ENCODE peak calls at places on chromosome 7, in six cellular contexts. X is fibroblast of the aortic adventitia; O is PC-9; N is choroid plexus epithelial cell; W is naive thymus-derived CD4-positive, alpha-beta T cell; B is GM23248. D is an unnamed sample.

GRCh38 chr7:18866359-18867036 is 250.9 kb downstream of the TWIST1 start:
- DNase-seq in X (peak), O (peak), N (peak), W (no peak), B (peak), D (no peak)

GRCh38 chr7:19294629-19295028 is 149.4 kb upstream of the FERD3L start:
- DNase-seq in X (peak), O (no peak), N (no peak), W (no peak), B (peak), D (no peak)

GRCh38 chr7:12485845-12486244 is 82.2 kb upstream of the VWDE start:
- DNase-seq in X (no peak), O (no peak), N (no peak), W (no peak), B (no peak), D (no peak)

GRCh38 chr7:128352138-128352537 is 8.4 kb upstream of the RBM28 start:
- DNase-seq in X (no peak), O (no peak), N (peak), W (peak), B (peak), D (no peak)

GRCh38 chr7:114214454-114214853 is 200.2 kb upstream of the FOXP2 start:
- DNase-seq in X (no peak), O (no peak), N (no peak), W (no peak), B (no peak), D (no peak)

GRCh38 chr7:2923886-2924574 is 79.9 kb upstream of the GNA12 start:
- DNase-seq in X (no peak), O (no peak), N (no peak), W (no peak), B (no peak), D (no peak)

GRCh38 chr7:4631664-4632171 is 50.4 kb upstream of the FOXK1 start:
- DNase-seq in X (peak), O (peak), N (peak), W (peak), B (peak), D (no peak)

GRCh38 chr7:131157530-131158243 is 170.0 kb upstream of the MKLN1 start:
- DNase-seq in X (peak), O (no peak), N (peak), W (no peak), B (peak), D (no peak)

GRCh38 chr7:132528695-132529094 is 47.6 kb downstream of the PLXNA4 start:
- DNase-seq in X (no peak), O (no peak), N (no peak), W (no peak), B (no peak), D (no peak)

GRCh38 chr7:148299335-148299734 is 291.2 kb upstream of the C7orf33 start:
- DNase-seq in X (no peak), O (no peak), N (no peak), W (no peak), B (no peak), D (no peak)

GRCh38 chr7:148299877-148300276 is 290.7 kb upstream of the C7orf33 start:
- DNase-seq in X (no peak), O (no peak), N (no peak), W (no peak), B (no peak), D (no peak)

GRCh38 chr7:148304456-148304855 is 286.1 kb upstream of the C7orf33 start:
- DNase-seq in X (no peak), O (no peak), N (no peak), W (no peak), B (no peak), D (no peak)

GRCh38 chr7:148306759-148307158 is 283.8 kb upstream of the C7orf33 start:
- DNase-seq in X (no peak), O (no peak), N (no peak), W (no peak), B (no peak), D (no peak)

GRCh38 chr7:148303295-148304013 is 287.1 kb upstream of the C7orf33 start:
- DNase-seq in X (peak), O (no peak), N (peak), W (no peak), B (peak), D (no peak)
- H3K4me3 ChIP-seq in X (no peak), O (no peak), N (no peak), W (no peak), B (no peak), D (no peak)

DNA sequence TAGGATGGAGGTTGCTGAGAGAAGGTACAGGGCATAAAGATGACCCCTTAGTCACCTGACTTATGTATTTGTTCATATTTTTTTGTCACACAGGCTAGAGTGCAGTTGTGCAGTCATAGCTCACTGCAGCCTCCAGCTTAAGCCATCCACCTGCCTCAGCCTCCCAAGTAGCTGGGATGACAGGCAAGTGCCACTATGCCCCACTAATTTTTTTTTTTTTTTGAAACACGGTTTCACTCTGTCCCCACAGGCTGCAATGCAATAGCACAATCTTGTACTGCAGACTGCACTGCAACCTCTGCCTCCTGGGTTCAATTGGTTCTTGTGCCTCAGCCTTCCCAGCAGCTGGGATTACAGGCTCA is 1.8 kb downstream of the MBLAC1 start:
- DNase-seq in X (no peak), O (no peak), N (no peak), W (no peak), B (no peak), D (no peak)
- H3K4me3 ChIP-seq in X (no peak), O (no peak), N (no peak), W (peak), B (peak), D (no peak)

GRCh38 chr7:25388681-25389080 is 160.4 kb upstream of the NPVF start:
- DNase-seq in X (no peak), O (no peak), N (no peak), W (no peak), B (no peak), D (no peak)

GRCh38 chr7:25389489-25390106 is 161.3 kb upstream of the NPVF start:
- DNase-seq in X (peak), O (peak), N (peak), W (peak), B (peak), D (no peak)

GRCh38 chr7:25395976-25396375 is 167.7 kb upstream of the NPVF start:
- DNase-seq in X (no peak), O (no peak), N (no peak), W (no peak), B (no peak), D (no peak)

GRCh38 chr7:25392571-25393338 is 164.5 kb upstream of the NPVF start:
- DNase-seq in X (no peak), O (no peak), N (no peak), W (no peak), B (no peak), D (no peak)

DNA sequence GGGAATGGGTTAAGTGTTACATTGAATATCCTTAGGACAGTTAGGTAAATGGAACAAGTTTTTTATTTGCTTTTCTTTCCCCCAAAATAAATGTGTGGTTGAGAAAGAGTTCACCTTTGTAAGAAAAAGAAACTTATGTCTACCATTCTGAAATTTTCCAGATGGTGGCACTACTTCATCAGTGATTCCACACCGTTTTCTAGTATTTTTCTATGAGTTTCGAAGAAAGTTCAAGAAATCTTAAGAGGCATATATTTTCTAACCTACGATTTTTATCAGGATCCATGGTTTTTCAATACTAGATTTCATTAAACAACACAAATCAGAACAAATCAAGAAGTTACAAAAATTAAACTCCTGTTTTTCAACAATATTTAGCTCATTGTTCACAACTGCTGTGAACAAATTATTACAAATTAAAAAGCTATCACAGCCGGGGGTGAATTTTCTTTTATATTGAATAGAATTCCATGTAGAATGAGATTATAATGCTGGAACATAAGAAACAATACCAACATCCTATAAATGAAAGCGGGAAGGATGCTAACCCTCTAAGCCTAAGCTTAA is 163.1 kb upstream of the NPVF start:
- DNase-seq in X (peak), O (no peak), N (peak), W (peak), B (peak), D (no peak)
- H3K4me3 ChIP-seq in X (no peak), O (no peak), N (no peak), W (no peak), B (no peak), D (no peak)

GRCh38 chr7:138246391-138246790 is 170.1 kb downstream of the AKR1D1 start:
- DNase-seq in X (no peak), O (no peak), N (no peak), W (no peak), B (no peak), D (no peak)
- H3K4me3 ChIP-seq in X (no peak), O (no peak), N (no peak), W (no peak), B (no peak), D (no peak)

DNA sequence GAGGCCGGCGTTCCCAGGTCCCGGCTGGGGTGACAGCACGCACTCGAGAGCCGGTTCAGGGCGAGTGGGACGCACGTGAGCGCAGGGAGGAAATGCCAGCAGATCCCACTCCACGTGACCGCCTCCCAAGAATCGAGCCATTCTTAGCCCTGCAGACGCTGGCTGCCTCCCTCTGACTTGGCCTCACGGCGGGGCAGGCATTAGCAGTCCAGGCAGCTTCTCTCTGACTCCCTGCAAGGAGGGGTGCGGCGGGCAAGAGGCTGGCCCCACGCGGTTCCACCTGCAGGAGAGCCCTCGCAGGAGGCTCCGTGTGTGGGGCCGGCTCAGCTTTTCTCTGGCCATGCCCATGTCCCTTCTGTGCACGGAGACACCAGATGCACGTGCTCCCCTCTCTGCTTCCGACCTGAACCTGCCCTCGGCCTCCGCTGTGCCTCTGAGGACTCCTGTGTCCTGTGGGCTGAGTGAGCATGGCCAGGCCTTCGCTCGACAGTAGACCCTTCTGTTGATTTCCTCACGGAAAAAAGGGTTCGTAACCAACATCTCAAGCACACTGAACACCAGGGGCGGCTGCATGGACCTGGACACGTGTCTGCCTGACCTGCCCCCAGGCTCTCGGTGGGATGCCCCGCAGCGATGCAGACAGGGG is 10.2 kb downstream of the GPR146 start:
- DNase-seq in X (no peak), O (no peak), N (peak), W (no peak), B (no peak), D (no peak)
- H3K4me3 ChIP-seq in X (no peak), O (no peak), N (no peak), W (peak), B (no peak), D (no peak)

DNA sequence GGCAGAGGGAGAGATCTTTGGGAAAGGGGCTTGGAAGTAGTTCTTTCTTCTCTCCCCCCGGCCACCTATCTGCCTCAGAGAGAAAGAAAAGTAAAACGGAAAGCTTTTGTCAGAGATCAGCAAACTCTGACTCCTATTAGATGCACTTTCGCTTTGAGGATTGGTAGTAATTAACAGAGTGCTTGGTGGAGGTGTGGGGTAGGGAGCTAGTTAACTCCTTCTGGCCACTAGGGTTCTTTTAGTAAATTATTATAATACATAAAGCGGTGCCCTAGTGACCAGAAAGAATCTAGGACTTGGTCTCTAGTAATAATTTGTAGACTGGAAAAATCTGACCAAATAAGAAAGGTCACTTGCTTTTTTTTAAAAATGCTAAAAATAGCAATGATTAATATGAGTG is 54.6 kb downstream of the CPVL start:
- DNase-seq in X (no peak), O (no peak), N (peak), W (no peak), B (peak), D (no peak)
- H3K4me3 ChIP-seq in X (peak), O (no peak), N (peak), W (peak), B (peak), D (no peak)